ENCODE peak calls at places on chromosomes 7 and 10, in six cellular contexts. O is CD4-positive, alpha-beta T cell; K is AG09309; X is left ventricle myocardium inferior; J is tibial nerve; N is fibroblast of the aortic adventitia. Z is an unnamed sample.

GRCh38 chr7:158176561-158177173 is 411.0 kb downstream of the PTPRN2 start:
- DNase-seq in J (no peak), K (no peak), O (no peak), X (no peak), N (no peak), Z (no peak)

GRCh38 chr7:82209200-82209599 is 234.4 kb downstream of the CACNA2D1 start:
- DNase-seq in X (no peak), O (no peak), J (no peak), N (no peak), K (no peak), Z (no peak)

GRCh38 chr7:33421384-33421783 is 292.0 kb downstream of the BBS9 start:
- DNase-seq in X (no peak), J (no peak), K (no peak), O (no peak), N (peak; percentile 59), Z (no peak)

GRCh38 chr10:52672880-52673279 is 99.7 kb downstream of the MBL2 start:
- DNase-seq in O (no peak), X (no peak), J (no peak), K (no peak), N (no peak), Z (no peak)

GRCh38 chr10:474946-475345 is 214.5 kb downstream of the DIP2C start:
- DNase-seq in J (no peak), O (no peak), K (no peak), X (no peak), N (no peak), Z (no peak)

GRCh38 chr10:6669269-6669859 is 89.3 kb upstream of the PRKCQ start:
- DNase-seq in X (no peak), O (no peak), K (peak; percentile 31), N (peak; percentile 76), J (peak; percentile 43), Z (no peak)

GRCh38 chr7:137667633-137668387 is 179.0 kb downstream of the DGKI start:
- DNase-seq in J (no peak), K (peak; percentile 69), N (peak; percentile 81), X (no peak), O (no peak), Z (no peak)

GRCh38 chr10:46019170-46019528 is 11.3 kb downstream of the NCOA4 start:
- DNase-seq in X (no peak), J (no peak), O (no peak), K (no peak), N (no peak), Z (no peak)

GRCh38 chr7:74047804-74048380 is 19.9 kb downstream of the ELN start:
- DNase-seq in N (no peak), K (no peak), J (no peak), X (no peak), O (no peak), Z (no peak)

GRCh38 chr7:151351027-151351426 is 9.4 kb downstream of the NUB1 start:
- DNase-seq in J (no peak), N (no peak), K (no peak), O (no peak), X (no peak), Z (no peak)
- TF ChIP-seq CTCF in J (no peak), N (no peak), K (peak; percentile 13), O (no peak), X (peak; percentile 11), Z (no peak)

DNA sequence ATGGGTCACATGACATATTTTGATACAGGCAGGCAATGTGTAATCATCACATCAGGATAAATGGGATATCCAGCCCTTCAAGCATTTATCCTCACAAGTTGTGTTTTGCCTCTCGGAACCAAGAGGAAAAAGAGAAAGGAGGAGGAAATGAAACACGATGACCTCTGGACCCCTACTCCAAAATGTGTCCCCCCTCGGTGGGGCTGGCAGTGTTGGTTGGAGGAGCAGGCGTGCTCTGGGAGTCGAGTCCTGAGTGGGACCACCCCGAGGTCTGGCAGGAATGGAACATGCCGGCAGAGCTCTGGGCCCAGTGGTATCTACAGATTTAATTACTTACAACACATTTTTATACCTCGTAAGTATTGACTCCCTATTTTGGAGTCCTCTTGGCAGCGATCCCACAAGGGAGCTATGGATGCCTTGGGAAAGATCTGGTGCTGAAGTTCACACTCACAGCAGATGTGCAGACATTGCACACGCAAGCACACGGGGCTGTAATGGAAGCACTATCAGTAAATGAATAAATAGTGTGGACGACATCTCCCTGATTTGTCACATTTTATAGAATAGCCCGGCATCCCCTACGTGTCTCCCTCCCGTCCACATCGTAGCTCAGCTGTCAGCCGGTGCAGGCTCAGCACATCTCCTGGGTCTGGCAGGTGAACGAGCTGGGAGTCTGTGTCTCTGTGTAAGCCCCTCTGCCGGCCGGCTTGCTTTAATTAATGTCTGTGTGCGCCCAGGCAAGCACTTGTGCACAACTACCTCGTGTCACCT is 603.0 kb downstream of the LRMDA start:
- DNase-seq in K (no peak), X (no peak), O (no peak), N (no peak), J (no peak), Z (no peak)
- TF ChIP-seq CTCF in K (no peak), X (no peak), O (no peak), N (no peak), J (no peak), Z (no peak)

DNA sequence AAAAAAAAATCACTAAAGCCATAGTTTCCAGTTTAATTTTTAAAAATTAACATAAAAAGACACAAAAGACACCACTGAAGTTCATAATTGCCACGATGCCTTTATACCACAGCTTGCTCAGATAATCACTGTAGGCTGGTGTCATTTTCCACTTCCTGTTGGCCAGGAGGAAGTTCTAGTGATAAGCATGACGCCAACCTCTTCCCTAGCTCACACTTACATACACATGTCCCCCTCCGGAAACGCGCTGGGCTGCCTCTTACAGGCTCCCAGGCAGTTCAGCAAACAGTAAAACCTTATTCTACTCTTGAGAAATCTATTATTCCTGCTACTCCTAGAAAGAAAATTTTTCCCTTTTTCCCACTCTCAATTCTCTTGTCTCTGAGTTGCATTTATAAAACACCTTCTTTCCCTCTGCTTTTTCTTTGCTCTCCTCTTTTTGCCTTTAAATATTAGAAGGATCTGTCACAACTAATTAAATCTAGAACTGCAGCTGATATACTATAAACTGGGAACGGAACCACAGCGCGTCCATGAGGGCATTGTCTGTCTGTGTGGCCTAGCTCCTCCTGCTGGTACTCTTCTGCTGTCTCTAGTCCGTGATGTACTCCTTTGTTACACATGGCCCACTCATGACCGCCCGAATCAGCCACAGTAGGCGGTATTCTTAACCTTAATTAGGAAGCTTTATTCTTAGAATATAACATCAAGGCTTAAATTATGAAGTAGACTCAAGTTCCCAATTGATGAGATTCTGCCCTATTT is 664.9 kb downstream of the CNTNAP2 start:
- DNase-seq in J (no peak), O (no peak), K (no peak), X (no peak), N (no peak), Z (no peak)
- TF ChIP-seq CTCF in J (no peak), O (no peak), K (no peak), X (no peak), N (no peak), Z (no peak)

GRCh38 chr7:130096243-130096827 is 26.0 kb downstream of the KLHDC10 start:
- DNase-seq in X (no peak), N (peak; percentile 26), J (peak; percentile 17), O (no peak), K (no peak), Z (no peak)
- TF ChIP-seq CTCF in X (no peak), N (peak; percentile 52), J (no peak), O (no peak), K (peak; percentile 29), Z (peak; percentile 19)

DNA sequence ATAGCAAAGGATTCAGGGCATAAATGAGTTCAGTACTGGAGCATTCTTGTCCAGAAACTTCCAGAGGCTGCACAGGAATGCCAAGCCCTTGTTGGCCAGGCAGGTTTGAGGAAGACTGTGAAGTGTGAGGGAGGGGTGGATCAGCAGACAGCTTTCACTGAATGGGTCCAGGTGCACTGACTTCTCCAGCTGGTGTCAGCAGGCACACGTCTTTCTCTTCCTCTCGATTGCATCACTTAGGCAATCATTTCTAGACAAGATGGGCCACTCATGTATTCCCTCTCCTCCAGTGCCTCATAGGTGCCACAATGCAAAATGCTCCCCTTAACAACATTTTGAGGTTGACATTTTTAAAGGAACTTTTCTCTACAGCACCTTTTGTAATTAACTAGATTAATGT is 15.6 kb upstream of the PLEKHS1 start:
- DNase-seq in X (no peak), N (no peak), K (no peak), O (no peak), J (no peak), Z (no peak)
- TF ChIP-seq CTCF in X (no peak), N (no peak), K (no peak), O (no peak), J (no peak), Z (no peak)

DNA sequence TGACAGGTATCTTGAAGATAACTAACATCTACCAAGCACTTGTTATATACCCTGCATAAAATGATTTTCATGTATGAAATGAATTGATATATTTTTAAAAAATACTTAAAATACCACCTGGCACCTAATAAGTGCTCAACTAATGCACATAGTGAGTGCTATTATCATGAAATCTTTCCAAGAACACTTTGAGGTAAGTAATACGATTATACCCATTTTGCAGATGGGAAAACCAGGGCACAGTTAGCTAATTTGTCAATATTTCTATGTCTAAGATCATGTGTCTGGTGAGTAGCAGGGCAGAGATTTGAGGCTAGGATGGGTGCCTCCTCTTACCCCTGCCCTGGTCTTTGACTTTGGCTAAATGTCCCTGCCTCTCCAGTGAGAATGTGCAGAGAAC is 6.1 kb downstream of the DMBT1 start:
- DNase-seq in K (no peak), X (no peak), O (no peak), J (no peak), N (no peak), Z (no peak)
- TF ChIP-seq CTCF in K (no peak), X (no peak), O (no peak), J (no peak), N (no peak), Z (no peak)

GRCh38 chr10:50988792-50989191 is 85.5 kb upstream of the PRKG1 start:
- DNase-seq in J (no peak), X (no peak), N (peak; percentile 80), O (no peak), K (no peak), Z (no peak)
- TF ChIP-seq CTCF in J (peak; percentile 24), X (peak; percentile 55), N (peak; percentile 43), O (peak; percentile 1), K (peak; percentile 37), Z (peak; percentile 41)

DNA sequence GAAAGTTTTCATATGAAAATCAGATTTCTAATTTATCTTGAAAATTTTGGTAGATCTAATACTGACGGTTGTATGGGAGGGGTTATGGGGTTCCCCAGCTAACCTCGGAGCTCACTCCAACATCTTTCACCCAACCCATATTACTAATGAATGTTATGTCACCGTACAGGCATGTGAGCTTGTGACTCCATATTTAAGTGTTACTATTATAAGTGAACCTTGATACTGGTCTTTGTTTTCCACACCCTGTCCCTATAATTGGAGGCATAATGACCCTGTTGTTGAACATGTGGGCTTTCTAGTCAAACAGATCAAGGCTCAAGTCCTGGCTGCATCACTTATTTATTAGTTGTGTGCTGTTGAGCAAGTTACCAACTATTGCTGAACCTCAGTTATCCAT is 27.2 kb downstream of the WDFY4 start:
- DNase-seq in N (no peak), X (no peak), J (no peak), O (no peak), K (no peak), Z (no peak)
- TF ChIP-seq CTCF in N (no peak), X (no peak), J (no peak), O (no peak), K (no peak), Z (no peak)

GRCh38 chr10:125562737-125563136 is 120.2 kb downstream of the TEX36 start:
- DNase-seq in O (no peak), J (no peak), X (no peak), N (no peak), K (no peak), Z (no peak)
- TF ChIP-seq CTCF in O (no peak), J (no peak), X (no peak), N (no peak), K (no peak), Z (peak; percentile 30)

Z was measured in mesothelial cell of epicardium.